ENCODE peak calls at places on chromosomes 5 and 9, in eight cellular contexts. Q is upper lobe of right lung, B is stomach, G is SJSA1, N is HCT116, M is psoas muscle, C is osteoblast, O is lung. H is an unnamed sample. For H3K4me1 and H3K9me3, the result is how much of the 10 kb centered on the place peaks cover.

GRCh38 chr5:145495741-145496140 is 339.4 kb downstream of the PRELID2 start:
- DNase-seq in G (peak), M (no peak), Q (no peak), O (no peak), C (peak), B (peak), N (peak), H (no peak)

GRCh38 chr5:3650315-3650714 is 54.7 kb downstream of the IRX1 start:
- DNase-seq in C (no peak), B (no peak), N (no peak), M (no peak), G (no peak), Q (no peak), O (no peak), H (no peak)

GRCh38 chr5:179404321-179405053 is 59.2 kb upstream of the ADAMTS2 start:
- DNase-seq in G (no peak), Q (no peak), C (peak), B (no peak), N (no peak), M (no peak), O (no peak), H (no peak)

GRCh38 chr9:137924169-137924568 is 46.6 kb downstream of the CACNA1B start:
- DNase-seq in N (no peak), B (no peak), C (no peak), Q (no peak), G (no peak), M (no peak), O (no peak), H (no peak)

GRCh38 chr9:131228988-131229387 is 47.3 kb downstream of the FAM78A start:
- DNase-seq in B (no peak), M (no peak), O (no peak), G (no peak), C (peak), Q (no peak), N (no peak), H (no peak)

GRCh38 chr9:7045361-7045760 is 287.6 kb downstream of the KDM4C start:
- DNase-seq in G (no peak), C (no peak), N (no peak), O (no peak), M (no peak), Q (no peak), B (no peak), H (no peak)

GRCh38 chr5:101678494-101679193 is 617.4 kb downstream of the SLCO4C1 start:
- DNase-seq in G (peak), Q (no peak), O (peak), B (peak), C (peak), M (no peak), N (peak), H (peak)

GRCh38 chr5:93249651-93250289 is 331.2 kb downstream of the NR2F1-AS1 start:
- DNase-seq in M (no peak), C (peak), N (peak), G (peak), Q (no peak), B (no peak), O (no peak), H (peak)

GRCh38 chr9:11149065-11149464 is 536.3 kb upstream of the PTPRD start:
- DNase-seq in N (no peak), B (no peak), C (no peak), O (no peak), M (no peak), Q (no peak), G (no peak), H (no peak)

GRCh38 chr9:130869250-130869649 is 27.4 kb downstream of the QRFP start:
- DNase-seq in N (no peak), B (peak), O (no peak), C (peak), G (no peak), Q (peak), M (peak), H (peak)

GRCh38 chr9:112495614-112496013 is 9.0 kb downstream of the KIAA1958 start:
- DNase-seq in G (no peak), N (no peak), C (no peak), Q (no peak), B (no peak), O (no peak), M (no peak), H (no peak)

GRCh38 chr5:141101059-141101458 is 786 bp downstream of the PCDHB3 start:
- DNase-seq in G (no peak), N (no peak), B (no peak), M (no peak), C (no peak), Q (no peak), O (no peak), H (no peak)

GRCh38 chr5:4571248-4571950 is 568.7 kb upstream of the ADAMTS16 start:
- DNase-seq in G (peak), O (no peak), B (no peak), C (no peak), N (no peak), M (no peak), Q (no peak), H (no peak)

DNA sequence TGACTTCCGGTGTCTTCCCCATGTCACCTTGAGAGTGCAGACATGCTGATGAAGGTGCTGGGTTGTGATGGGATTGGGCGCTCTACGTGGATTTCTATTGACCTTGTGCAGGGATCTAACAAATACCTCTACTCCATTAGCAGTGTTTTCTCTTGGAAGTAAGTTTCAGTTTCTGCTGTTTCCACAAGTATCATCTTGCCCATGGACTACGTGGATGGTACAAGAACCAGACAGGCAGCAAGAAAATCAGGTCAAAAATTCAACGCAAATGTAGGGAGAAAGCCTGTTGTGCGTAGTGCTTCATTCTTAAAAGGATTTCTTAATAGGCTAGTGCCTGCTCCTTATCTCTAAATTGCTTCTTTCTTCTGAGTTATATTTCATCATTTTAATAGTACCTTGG is 60.8 kb downstream of the AOPEP start:
- DNase-seq in M (no peak), C (no peak), B (no peak), N (no peak), Q (no peak), G (no peak), O (no peak), H (no peak)
- H3K4me1 ChIP-seq in M (under half), C (under half), B (under half), N (under half), Q (under half), G (under half), O (under half), H (under half)

GRCh38 chr5:9052421-9052820 is 493.5 kb downstream of the SEMA5A start:
- DNase-seq in N (no peak), M (no peak), O (no peak), Q (no peak), G (no peak), C (no peak), B (no peak), H (no peak)

GRCh38 chr5:9051779-9052178 is 494.1 kb downstream of the SEMA5A start:
- DNase-seq in Q (no peak), M (no peak), O (no peak), G (no peak), C (no peak), B (no peak), N (no peak), H (no peak)

GRCh38 chr5:9045946-9046345 is 499.9 kb downstream of the SEMA5A start:
- DNase-seq in B (no peak), M (no peak), N (no peak), O (no peak), Q (no peak), C (peak), G (no peak), H (no peak)

GRCh38 chr5:9046756-9047481 is 499.0 kb downstream of the SEMA5A start:
- DNase-seq in G (peak), C (peak), M (no peak), O (peak), Q (no peak), B (no peak), N (no peak), H (no peak)

GRCh38 chr5:9047932-9048331 is 497.9 kb downstream of the SEMA5A start:
- DNase-seq in C (no peak), G (no peak), N (no peak), O (no peak), Q (no peak), B (no peak), M (no peak), H (no peak)
- H3K9me3 ChIP-seq in C (under half), G (under half), N (under half), O (under half), Q (under half), B (under half), M (under half), H (under half)

GRCh38 chr5:51382508-51382758 is 815 bp upstream of the ISL1 start:
- DNase-seq in Q (no peak), N (no peak), M (no peak), G (no peak), B (no peak), O (no peak), C (no peak), H (no peak)
- H3K4me1 ChIP-seq in Q (under half), N (under half), M (under half), G (under half), B (under half), O (under half), C (under half), H (under half)

DNA sequence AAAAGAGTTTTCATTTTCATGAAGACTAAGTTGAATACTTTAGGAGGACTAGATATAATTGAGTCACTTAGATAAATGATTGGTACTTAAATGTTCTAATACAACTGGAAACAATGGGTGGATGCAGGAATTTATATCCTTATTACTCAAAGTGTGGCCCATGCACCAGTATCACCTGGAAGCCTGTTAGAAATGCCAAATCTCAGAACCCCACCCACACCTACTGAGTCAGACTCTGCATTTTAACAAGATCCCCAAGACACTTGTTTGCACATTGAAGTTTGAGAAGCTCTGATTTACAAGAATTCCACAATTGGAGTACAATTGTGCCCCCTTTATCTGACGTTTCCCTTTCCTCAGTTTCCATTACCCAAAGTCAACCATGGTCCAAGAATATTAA is 239.0 kb downstream of the AUH start:
- DNase-seq in G (no peak), N (no peak), Q (no peak), C (no peak), O (no peak), M (no peak), B (no peak), H (no peak)
- H3K9me3 ChIP-seq in G (under half), N (under half), Q (under half), C (under half), O (under half), M (under half), B (under half), H (under half)

GRCh38 chr5:116772152-116772501 is 197.5 kb upstream of the SEMA6A start:
- DNase-seq in Q (no peak), C (no peak), O (no peak), M (no peak), G (no peak), B (no peak), N (no peak), H (no peak)

GRCh38 chr5:116766470-116766947 is 191.9 kb upstream of the SEMA6A start:
- DNase-seq in N (peak), C (no peak), G (peak), M (no peak), Q (no peak), B (no peak), O (no peak), H (peak)

GRCh38 chr5:116769470-116769869 is 194.8 kb upstream of the SEMA6A start:
- DNase-seq in O (no peak), M (no peak), N (no peak), B (no peak), G (no peak), Q (no peak), C (no peak), H (no peak)

GRCh38 chr5:116773926-116774325 is 199.3 kb upstream of the SEMA6A start:
- DNase-seq in B (no peak), N (no peak), G (no peak), O (no peak), C (no peak), M (no peak), Q (no peak), H (no peak)

GRCh38 chr5:116771466-116772151 is 197.0 kb upstream of the SEMA6A start:
- DNase-seq in B (no peak), O (no peak), G (peak), N (no peak), M (no peak), Q (no peak), C (no peak), H (no peak)
- H3K4me1 ChIP-seq in B (under half), O (under half), G (under half), N (under half), M (under half), Q (under half), C (under half), H (under half)

GRCh38 chr9:65409471-65409980 is 124.5 kb upstream of the FOXD4L5 start:
- DNase-seq in B (no peak), C (peak), O (no peak), M (no peak), Q (peak), G (no peak), N (no peak), H (no peak)

GRCh38 chr9:65400886-65401285 is 115.9 kb upstream of the FOXD4L5 start:
- DNase-seq in M (no peak), B (no peak), C (peak), G (no peak), Q (peak), O (no peak), N (no peak), H (no peak)

GRCh38 chr9:65405253-65405652 is 120.2 kb upstream of the FOXD4L5 start:
- DNase-seq in N (no peak), B (no peak), C (no peak), O (no peak), Q (peak), G (no peak), M (no peak), H (no peak)

GRCh38 chr9:65403721-65404120 is 118.7 kb upstream of the FOXD4L5 start:
- DNase-seq in B (no peak), N (no peak), O (no peak), G (no peak), C (peak), Q (peak), M (no peak), H (no peak)

GRCh38 chr9:65404232-65405006 is 119.4 kb upstream of the FOXD4L5 start:
- DNase-seq in N (no peak), G (no peak), O (no peak), Q (peak), B (no peak), C (no peak), M (no peak), H (no peak)
- H3K9me3 ChIP-seq in N (under half), G (under half), O (under half), Q (under half), B (under half), C (under half), M (under half), H (under half)

GRCh38 chr5:119368238-119368630 is 12.4 kb downstream of the TNFAIP8 start:
- DNase-seq in N (no peak), O (no peak), B (no peak), G (no peak), M (no peak), C (no peak), Q (no peak), H (no peak)
- H3K4me1 ChIP-seq in N (under half), O (under half), B (under half), G (under half), M (under half), C (under half), Q (under half), H (under half)

H was measured in BE2C.